ENCODE peak calls at places on chromosomes 5 and 9, in four cellular contexts. Z is NCI-H774, X is GM03348, V is H4. F is an unnamed sample.

GRCh38 chr9:112112941-112113399 is 62.1 kb downstream of the SUSD1 start:
- DNase-seq in Z (no peak), X (peak), V (peak), F (no peak)

GRCh38 chr5:127088226-127088625 is 14.9 kb upstream of the C5orf63 start:
- DNase-seq in Z (no peak), X (peak), V (peak), F (no peak)

GRCh38 chr5:68225911-68226563 is 10.5 kb downstream of the PIK3R1 start:
- DNase-seq in Z (no peak), X (no peak), V (no peak), F (no peak)

GRCh38 chr5:160197341-160198147 is 31.8 kb upstream of the FABP6 start:
- DNase-seq in Z (no peak), X (no peak), V (no peak), F (peak)

GRCh38 chr5:321233-321725 is at the start of gene AHRR:
- DNase-seq in Z (peak), X (peak), V (no peak), F (no peak)

GRCh38 chr9:132094314-132094791 is 14.7 kb upstream of the MED27 start:
- DNase-seq in Z (no peak), X (no peak), V (peak), F (no peak)

GRCh38 chr5:17151686-17152085 is 65.7 kb upstream of the BASP1 start:
- DNase-seq in Z (no peak), X (no peak), V (no peak), F (no peak)

GRCh38 chr5:94218374-94218773 is 400.0 kb downstream of the KIAA0825 start:
- DNase-seq in Z (no peak), X (peak), V (peak), F (no peak)

GRCh38 chr5:174425271-174425963 is 299.0 kb upstream of the MSX2 start:
- DNase-seq in Z (no peak), X (no peak), V (no peak), F (no peak)

GRCh38 chr9:27117489-27118135 is 8.6 kb downstream of the TEK start:
- DNase-seq in Z (peak), X (peak), V (peak), F (peak)

GRCh38 chr5:177403826-177404640 is 3.6 kb upstream of the PFN3 start:
- DNase-seq in Z (peak), X (peak), V (peak), F (peak)

GRCh38 chr9:127229691-127230417 is 34.7 kb upstream of the GARNL3 start:
- DNase-seq in Z (no peak), X (no peak), V (no peak), F (no peak)

GRCh38 chr5:161925960-161926359 is 78.0 kb downstream of the GABRA1 start:
- DNase-seq in Z (no peak), X (no peak), V (no peak), F (no peak)

GRCh38 chr9:88258012-88258411 is 119.7 kb upstream of the SPATA31C2 start:
- DNase-seq in Z (no peak), X (peak), V (peak), F (no peak)

GRCh38 chr5:124457901-124458300 is 288.5 kb downstream of the ZNF608 start:
- DNase-seq in Z (no peak), X (no peak), V (no peak), F (no peak)

GRCh38 chr5:178740181-178740557 is 9.7 kb upstream of the ZNF354A start:
- DNase-seq in Z (no peak), X (no peak), V (no peak), F (no peak)

GRCh38 chr5:179549973-179550510 is 312 bp upstream of the RUFY1 start:
- DNase-seq in Z (peak), X (no peak), V (no peak), F (no peak)

GRCh38 chr5:125798311-125798710 is 624.9 kb upstream of the GRAMD2B start:
- DNase-seq in Z (no peak), X (peak), V (peak), F (no peak)

GRCh38 chr5:151682751-151683331 is 3.9 kb downstream of the SPARC start:
- DNase-seq in Z (no peak), X (no peak), V (no peak), F (no peak)

GRCh38 chr5:176545737-176546509 is 3.2 kb upstream of the CDHR2 start:
- DNase-seq in Z (no peak), X (no peak), V (no peak), F (no peak)

GRCh38 chr5:76458492-76458863 is 55.4 kb downstream of the IQGAP2 start:
- DNase-seq in Z (no peak), X (no peak), V (no peak), F (no peak)

GRCh38 chr5:157659886-157660660 is 7.8 kb upstream of the SOX30 start:
- DNase-seq in Z (no peak), X (no peak), V (no peak), F (no peak)

GRCh38 chr9:79166005-79166404 is 405.8 kb upstream of the TLE4 start:
- DNase-seq in Z (no peak), X (peak), V (peak), F (no peak)

GRCh38 chr9:131095666-131096489 is 453 bp upstream of the AIF1L start:
- DNase-seq in Z (no peak), X (no peak), V (no peak), F (no peak)

GRCh38 chr9:115941561-115942315 is 211.9 kb upstream of the PAPPA start:
- DNase-seq in Z (no peak), X (no peak), V (no peak), F (no peak)

GRCh38 chr5:141877478-141878185 is 578 bp downstream of the PCDH1 start:
- DNase-seq in Z (no peak), X (no peak), V (no peak), F (no peak)

GRCh38 chr9:109319631-109320233 is 1.1 kb downstream of the EPB41L4B start:
- DNase-seq in Z (no peak), X (peak), V (no peak), F (no peak)

GRCh38 chr9:114413909-114414308 is 26.1 kb upstream of the AKNA start:
- DNase-seq in Z (no peak), X (no peak), V (no peak), F (no peak)

GRCh38 chr9:12708562-12709298 is 15.5 kb downstream of the TYRP1 start:
- DNase-seq in Z (no peak), X (peak), V (no peak), F (no peak)

GRCh38 chr9:77514886-77515711 is 133.0 kb downstream of the GNA14 start:
- DNase-seq in Z (no peak), X (no peak), V (no peak), F (no peak)

GRCh38 chr5:139689631-139690384 is 41.7 kb downstream of the CXXC5 start:
- DNase-seq in Z (no peak), X (no peak), V (no peak), F (no peak)

GRCh38 chr5:78549043-78549442 is 99.5 kb downstream of the LHFPL2 start:
- DNase-seq in Z (no peak), X (no peak), V (no peak), F (no peak)

GRCh38 chr5:80059354-80059980 is 24.3 kb downstream of the THBS4 start:
- DNase-seq in Z (no peak), X (no peak), V (no peak), F (no peak)

GRCh38 chr5:121006206-121006605 is 542.1 kb downstream of the PRR16 start:
- DNase-seq in Z (no peak), X (no peak), V (no peak), F (no peak)

GRCh38 chr9:2241461-2241874 is 226.3 kb downstream of the SMARCA2 start:
- DNase-seq in Z (peak), X (peak), V (no peak), F (no peak)

GRCh38 chr9:36158122-36158521 is 11.1 kb upstream of the CCIN start:
- DNase-seq in Z (no peak), X (no peak), V (no peak), F (no peak)